ENCODE peak calls at places on chromosome 15, in five cellular contexts. Y, L, I, C and P are unnamed samples.

GRCh38 chr15:63905558-63906265 is 72.0 kb upstream of the HERC1 start:
- DNase-seq in Y (no peak), L (no peak), I (peak), C (no peak), P (no peak)

GRCh38 chr15:52509500-52510244 is 19.0 kb downstream of the MYO5A start:
- DNase-seq in Y (no peak), L (no peak), I (no peak), C (no peak), P (no peak)

GRCh38 chr15:87477759-87478687 is 778.5 kb downstream of the NTRK3 start:
- DNase-seq in Y (no peak), L (no peak), I (peak), C (peak), P (peak)

GRCh38 chr15:41917767-41918430 is 24.0 kb upstream of the SPTBN5 start:
- DNase-seq in Y (peak), L (no peak), I (peak), C (peak), P (peak)

GRCh38 chr15:82585072-82585471 is 44.8 kb upstream of the RPS17 start:
- DNase-seq in Y (no peak), L (no peak), I (peak), C (no peak), P (no peak)

GRCh38 chr15:101578443-101578894 is 73.7 kb downstream of the TM2D3 start:
- DNase-seq in Y (no peak), L (no peak), I (peak), C (no peak), P (no peak)

GRCh38 chr15:66862111-66862815 is 160.2 kb downstream of the SMAD6 start:
- DNase-seq in Y (no peak), L (no peak), I (peak), C (no peak), P (no peak)

GRCh38 chr15:97791824-97792792 is 168.4 kb upstream of the ARRDC4 start:
- DNase-seq in Y (no peak), L (no peak), I (no peak), C (no peak), P (no peak)

GRCh38 chr15:84890670-84891147 is 6.2 kb downstream of the SLC28A1 start:
- DNase-seq in Y (no peak), L (no peak), I (no peak), C (no peak), P (no peak)

GRCh38 chr15:83207622-83208356 is at the start of gene HDGFL3:
- DNase-seq in Y (peak), L (no peak), I (peak), C (no peak), P (peak)

GRCh38 chr15:98878862-98879261 is 128.7 kb downstream of the PGPEP1L start:
- DNase-seq in Y (no peak), L (no peak), I (no peak), C (no peak), P (no peak)

GRCh38 chr15:53059273-53060043 is 269.3 kb upstream of the ONECUT1 start:
- DNase-seq in Y (no peak), L (no peak), I (no peak), C (no peak), P (no peak)

GRCh38 chr15:96330450-96331140 is at the start of gene NR2F2:
- DNase-seq in Y (peak), L (no peak), I (peak), C (peak), P (peak)

GRCh38 chr15:63595688-63596087 is 1.5 kb upstream of the FBXL22 start:
- DNase-seq in Y (no peak), L (no peak), I (no peak), C (no peak), P (no peak)

GRCh38 chr15:91909574-91909973 is 56.1 kb downstream of the SLCO3A1 start:
- DNase-seq in Y (no peak), L (no peak), I (no peak), C (no peak), P (no peak)

GRCh38 chr15:33425149-33425548 is 114.4 kb downstream of the RYR3 start:
- DNase-seq in Y (no peak), L (no peak), I (no peak), C (peak), P (no peak)

GRCh38 chr15:44812029-44812517 is 75.7 kb downstream of the TRIM69 start:
- DNase-seq in Y (no peak), L (no peak), I (no peak), C (no peak), P (no peak)

GRCh38 chr15:48177875-48178611 is at the start of gene MYEF2:
- DNase-seq in Y (peak), L (peak), I (peak), C (peak), P (peak)

GRCh38 chr15:89227425-89227824 is 6.0 kb upstream of the RLBP1 start:
- DNase-seq in Y (no peak), L (no peak), I (no peak), C (no peak), P (no peak)

GRCh38 chr15:36645106-36645505 is 65.7 kb downstream of the CDIN1 start:
- DNase-seq in Y (no peak), L (no peak), I (peak), C (no peak), P (no peak)

GRCh38 chr15:66848116-66848515 is 146.1 kb downstream of the SMAD6 start:
- DNase-seq in Y (no peak), L (no peak), I (no peak), C (no peak), P (no peak)

GRCh38 chr15:62066663-62067447 is at the start of gene C2CD4A:
- DNase-seq in Y (peak), L (peak), I (peak), C (no peak), P (no peak)

GRCh38 chr15:32718822-32719716 is 1.3 kb downstream of the GREM1 start:
- DNase-seq in Y (no peak), L (no peak), I (peak), C (no peak), P (no peak)

GRCh38 chr15:101256756-101257155 is 4.9 kb upstream of the CHSY1 start:
- DNase-seq in Y (no peak), L (no peak), I (peak), C (no peak), P (no peak)